ENCODE peak calls at places on chromosomes 4 and X, in ten cellular contexts. One of them, this sample, is unnamed.

GRCh38 chr4:178329226-178329872 is 887.1 kb upstream of the AGA start:
- DNase-seq in A549: no peak
- DNase-seq in memory B cell: no peak
- DNase-seq in ecto neural progenitor cell: no peak
- DNase-seq in body of pancreas: no peak
- DNase-seq in activated T-cell treated with anti-CD3 and anti-CD28 coated beads, Interleukin-2, amount 50 U/mL, for 24 hours: no peak
- DNase-seq in AML-193: no peak
- DNase-seq in stimulated activated CD4-positive, alpha-beta T cell treated with anti-CD3 and anti-CD28 coated beads, TNF-alpha, amount 100 ng/mL, for 4 hours: no peak
- DNase-seq in naive B cell: no peak
- DNase-seq in WTC11: no peak
- DNase-seq in this sample: no peak

GRCh38 chr4:56038763-56039162 is 90.0 kb downstream of the CEP135 start:
- DNase-seq in ecto neural progenitor cell: no peak
- DNase-seq in AML-193: no peak
- DNase-seq in body of pancreas: no peak
- DNase-seq in A549: no peak
- DNase-seq in WTC11: no peak
- DNase-seq in memory B cell: no peak
- DNase-seq in naive B cell: no peak
- DNase-seq in stimulated activated CD4-positive, alpha-beta T cell treated with anti-CD3 and anti-CD28 coated beads, TNF-alpha, amount 100 ng/mL, for 4 hours: no peak
- DNase-seq in activated T-cell treated with anti-CD3 and anti-CD28 coated beads, Interleukin-2, amount 50 U/mL, for 24 hours: no peak
- DNase-seq in this sample: no peak

GRCh38 chr4:116358633-116359222 is 726.6 kb downstream of the TRAM1L1 start:
- DNase-seq in WTC11: peak
- DNase-seq in memory B cell: no peak
- DNase-seq in activated T-cell treated with anti-CD3 and anti-CD28 coated beads, Interleukin-2, amount 50 U/mL, for 24 hours: peak
- DNase-seq in A549: peak
- DNase-seq in stimulated activated CD4-positive, alpha-beta T cell treated with anti-CD3 and anti-CD28 coated beads, TNF-alpha, amount 100 ng/mL, for 4 hours: no peak
- DNase-seq in ecto neural progenitor cell: peak
- DNase-seq in naive B cell: no peak
- DNase-seq in body of pancreas: peak
- DNase-seq in AML-193: peak
- DNase-seq in this sample: peak

GRCh38 chrX:1351981-1352714 is 15.6 kb downstream of the IL3RA start:
- DNase-seq in stimulated activated CD4-positive, alpha-beta T cell treated with anti-CD3 and anti-CD28 coated beads, TNF-alpha, amount 100 ng/mL, for 4 hours: no peak
- DNase-seq in naive B cell: no peak
- DNase-seq in A549: no peak
- DNase-seq in ecto neural progenitor cell: no peak
- DNase-seq in AML-193: no peak
- DNase-seq in activated T-cell treated with anti-CD3 and anti-CD28 coated beads, Interleukin-2, amount 50 U/mL, for 24 hours: no peak
- DNase-seq in WTC11: no peak
- DNase-seq in memory B cell: no peak
- DNase-seq in body of pancreas: no peak
- DNase-seq in this sample: no peak

GRCh38 chr4:10161146-10161545 is 44.5 kb upstream of the WDR1 start:
- DNase-seq in memory B cell: no peak
- DNase-seq in activated T-cell treated with anti-CD3 and anti-CD28 coated beads, Interleukin-2, amount 50 U/mL, for 24 hours: no peak
- DNase-seq in naive B cell: no peak
- DNase-seq in A549: no peak
- DNase-seq in ecto neural progenitor cell: no peak
- DNase-seq in stimulated activated CD4-positive, alpha-beta T cell treated with anti-CD3 and anti-CD28 coated beads, TNF-alpha, amount 100 ng/mL, for 4 hours: no peak
- DNase-seq in body of pancreas: no peak
- DNase-seq in AML-193: no peak
- DNase-seq in WTC11: no peak
- DNase-seq in this sample: no peak

GRCh38 chr4:110787781-110788180 is 164.9 kb upstream of the PITX2 start:
- DNase-seq in A549: no peak
- DNase-seq in activated T-cell treated with anti-CD3 and anti-CD28 coated beads, Interleukin-2, amount 50 U/mL, for 24 hours: no peak
- DNase-seq in stimulated activated CD4-positive, alpha-beta T cell treated with anti-CD3 and anti-CD28 coated beads, TNF-alpha, amount 100 ng/mL, for 4 hours: no peak
- DNase-seq in naive B cell: no peak
- DNase-seq in ecto neural progenitor cell: no peak
- DNase-seq in memory B cell: no peak
- DNase-seq in WTC11: no peak
- DNase-seq in AML-193: no peak
- DNase-seq in body of pancreas: no peak
- DNase-seq in this sample: no peak

GRCh38 chr4:49058306-49058705 is 72.2 kb downstream of the CWH43 start:
- DNase-seq in AML-193: no peak
- DNase-seq in body of pancreas: no peak
- DNase-seq in naive B cell: no peak
- DNase-seq in WTC11: no peak
- DNase-seq in activated T-cell treated with anti-CD3 and anti-CD28 coated beads, Interleukin-2, amount 50 U/mL, for 24 hours: no peak
- DNase-seq in A549: no peak
- DNase-seq in memory B cell: no peak
- DNase-seq in ecto neural progenitor cell: no peak
- DNase-seq in stimulated activated CD4-positive, alpha-beta T cell treated with anti-CD3 and anti-CD28 coated beads, TNF-alpha, amount 100 ng/mL, for 4 hours: no peak
- DNase-seq in this sample: no peak

GRCh38 chr4:21885241-21885640 is 63.3 kb downstream of the KCNIP4 start:
- DNase-seq in AML-193: no peak
- DNase-seq in activated T-cell treated with anti-CD3 and anti-CD28 coated beads, Interleukin-2, amount 50 U/mL, for 24 hours: no peak
- DNase-seq in naive B cell: no peak
- DNase-seq in body of pancreas: no peak
- DNase-seq in memory B cell: no peak
- DNase-seq in WTC11: no peak
- DNase-seq in ecto neural progenitor cell: no peak
- DNase-seq in stimulated activated CD4-positive, alpha-beta T cell treated with anti-CD3 and anti-CD28 coated beads, TNF-alpha, amount 100 ng/mL, for 4 hours: no peak
- DNase-seq in A549: no peak
- DNase-seq in this sample: no peak

GRCh38 chrX:74931214-74931613 is 6.0 kb upstream of the NEXMIF start:
- DNase-seq in naive B cell: no peak
- DNase-seq in body of pancreas: no peak
- DNase-seq in activated T-cell treated with anti-CD3 and anti-CD28 coated beads, Interleukin-2, amount 50 U/mL, for 24 hours: no peak
- DNase-seq in WTC11: no peak
- DNase-seq in AML-193: no peak
- DNase-seq in ecto neural progenitor cell: peak
- DNase-seq in memory B cell: no peak
- DNase-seq in A549: no peak
- DNase-seq in stimulated activated CD4-positive, alpha-beta T cell treated with anti-CD3 and anti-CD28 coated beads, TNF-alpha, amount 100 ng/mL, for 4 hours: no peak
- DNase-seq in this sample: no peak

GRCh38 chr4:40214038-40214437 is 17.2 kb downstream of the RHOH start:
- DNase-seq in memory B cell: no peak
- DNase-seq in AML-193: no peak
- DNase-seq in body of pancreas: no peak
- DNase-seq in A549: no peak
- DNase-seq in activated T-cell treated with anti-CD3 and anti-CD28 coated beads, Interleukin-2, amount 50 U/mL, for 24 hours: no peak
- DNase-seq in WTC11: no peak
- DNase-seq in naive B cell: no peak
- DNase-seq in stimulated activated CD4-positive, alpha-beta T cell treated with anti-CD3 and anti-CD28 coated beads, TNF-alpha, amount 100 ng/mL, for 4 hours: no peak
- DNase-seq in ecto neural progenitor cell: no peak
- DNase-seq in this sample: no peak

GRCh38 chr4:139018501-139018900 is 2.9 kb downstream of the NOCT start:
- DNase-seq in stimulated activated CD4-positive, alpha-beta T cell treated with anti-CD3 and anti-CD28 coated beads, TNF-alpha, amount 100 ng/mL, for 4 hours: no peak
- DNase-seq in naive B cell: no peak
- DNase-seq in memory B cell: no peak
- DNase-seq in body of pancreas: no peak
- DNase-seq in activated T-cell treated with anti-CD3 and anti-CD28 coated beads, Interleukin-2, amount 50 U/mL, for 24 hours: no peak
- DNase-seq in WTC11: no peak
- DNase-seq in ecto neural progenitor cell: no peak
- DNase-seq in A549: no peak
- DNase-seq in AML-193: no peak
- DNase-seq in this sample: no peak

GRCh38 chr4:122234686-122235085 is 82.6 kb downstream of the BLTP1 start:
- DNase-seq in AML-193: no peak
- DNase-seq in memory B cell: no peak
- DNase-seq in A549: no peak
- DNase-seq in WTC11: no peak
- DNase-seq in ecto neural progenitor cell: no peak
- DNase-seq in body of pancreas: no peak
- DNase-seq in stimulated activated CD4-positive, alpha-beta T cell treated with anti-CD3 and anti-CD28 coated beads, TNF-alpha, amount 100 ng/mL, for 4 hours: no peak
- DNase-seq in naive B cell: no peak
- DNase-seq in activated T-cell treated with anti-CD3 and anti-CD28 coated beads, Interleukin-2, amount 50 U/mL, for 24 hours: no peak
- DNase-seq in this sample: no peak

GRCh38 chrX:54540289-54540688 is 10.3 kb downstream of the GNL3L start:
- DNase-seq in activated T-cell treated with anti-CD3 and anti-CD28 coated beads, Interleukin-2, amount 50 U/mL, for 24 hours: no peak
- DNase-seq in stimulated activated CD4-positive, alpha-beta T cell treated with anti-CD3 and anti-CD28 coated beads, TNF-alpha, amount 100 ng/mL, for 4 hours: no peak
- DNase-seq in WTC11: no peak
- DNase-seq in memory B cell: no peak
- DNase-seq in A549: no peak
- DNase-seq in ecto neural progenitor cell: no peak
- DNase-seq in body of pancreas: no peak
- DNase-seq in naive B cell: no peak
- DNase-seq in AML-193: no peak
- DNase-seq in this sample: no peak

GRCh38 chr4:147948336-147948735 is 216.4 kb downstream of the ARHGAP10 start:
- DNase-seq in AML-193: no peak
- DNase-seq in WTC11: no peak
- DNase-seq in body of pancreas: no peak
- DNase-seq in memory B cell: no peak
- DNase-seq in activated T-cell treated with anti-CD3 and anti-CD28 coated beads, Interleukin-2, amount 50 U/mL, for 24 hours: no peak
- DNase-seq in ecto neural progenitor cell: no peak
- DNase-seq in A549: no peak
- DNase-seq in naive B cell: no peak
- DNase-seq in stimulated activated CD4-positive, alpha-beta T cell treated with anti-CD3 and anti-CD28 coated beads, TNF-alpha, amount 100 ng/mL, for 4 hours: no peak
- DNase-seq in this sample: no peak

GRCh38 chr4:113967687-113968086 is 11.8 kb downstream of the ARSJ start:
- DNase-seq in body of pancreas: no peak
- DNase-seq in WTC11: no peak
- DNase-seq in memory B cell: no peak
- DNase-seq in stimulated activated CD4-positive, alpha-beta T cell treated with anti-CD3 and anti-CD28 coated beads, TNF-alpha, amount 100 ng/mL, for 4 hours: no peak
- DNase-seq in AML-193: no peak
- DNase-seq in naive B cell: no peak
- DNase-seq in ecto neural progenitor cell: no peak
- DNase-seq in activated T-cell treated with anti-CD3 and anti-CD28 coated beads, Interleukin-2, amount 50 U/mL, for 24 hours: no peak
- DNase-seq in A549: no peak
- DNase-seq in this sample: no peak

GRCh38 chr4:122733805-122734155 is 1.3 kb downstream of the BBS12 start:
- DNase-seq in memory B cell: no peak
- DNase-seq in stimulated activated CD4-positive, alpha-beta T cell treated with anti-CD3 and anti-CD28 coated beads, TNF-alpha, amount 100 ng/mL, for 4 hours: no peak
- DNase-seq in ecto neural progenitor cell: no peak
- DNase-seq in WTC11: no peak
- DNase-seq in body of pancreas: no peak
- DNase-seq in AML-193: no peak
- DNase-seq in A549: no peak
- DNase-seq in activated T-cell treated with anti-CD3 and anti-CD28 coated beads, Interleukin-2, amount 50 U/mL, for 24 hours: no peak
- DNase-seq in naive B cell: no peak
- DNase-seq in this sample: peak

GRCh38 chrX:23304881-23305280 is 29.8 kb upstream of the PTCHD1 start:
- DNase-seq in memory B cell: no peak
- DNase-seq in ecto neural progenitor cell: no peak
- DNase-seq in body of pancreas: no peak
- DNase-seq in activated T-cell treated with anti-CD3 and anti-CD28 coated beads, Interleukin-2, amount 50 U/mL, for 24 hours: no peak
- DNase-seq in WTC11: no peak
- DNase-seq in AML-193: no peak
- DNase-seq in naive B cell: no peak
- DNase-seq in A549: no peak
- DNase-seq in stimulated activated CD4-positive, alpha-beta T cell treated with anti-CD3 and anti-CD28 coated beads, TNF-alpha, amount 100 ng/mL, for 4 hours: no peak
- DNase-seq in this sample: no peak

GRCh38 chr4:6331018-6331417 is 61.4 kb downstream of the WFS1 start:
- DNase-seq in body of pancreas: no peak
- DNase-seq in WTC11: peak
- DNase-seq in A549: peak
- DNase-seq in memory B cell: no peak
- DNase-seq in activated T-cell treated with anti-CD3 and anti-CD28 coated beads, Interleukin-2, amount 50 U/mL, for 24 hours: no peak
- DNase-seq in AML-193: peak
- DNase-seq in ecto neural progenitor cell: no peak
- DNase-seq in naive B cell: peak
- DNase-seq in stimulated activated CD4-positive, alpha-beta T cell treated with anti-CD3 and anti-CD28 coated beads, TNF-alpha, amount 100 ng/mL, for 4 hours: no peak
- DNase-seq in this sample: no peak

GRCh38 chrX:71298119-71298518 is 3.4 kb upstream of the ITGB1BP2 start:
- DNase-seq in naive B cell: no peak
- DNase-seq in AML-193: no peak
- DNase-seq in memory B cell: no peak
- DNase-seq in ecto neural progenitor cell: no peak
- DNase-seq in stimulated activated CD4-positive, alpha-beta T cell treated with anti-CD3 and anti-CD28 coated beads, TNF-alpha, amount 100 ng/mL, for 4 hours: no peak
- DNase-seq in activated T-cell treated with anti-CD3 and anti-CD28 coated beads, Interleukin-2, amount 50 U/mL, for 24 hours: no peak
- DNase-seq in WTC11: no peak
- DNase-seq in body of pancreas: no peak
- DNase-seq in A549: no peak
- DNase-seq in this sample: no peak

GRCh38 chr4:122104184-122104583 is 47.9 kb upstream of the BLTP1 start:
- DNase-seq in AML-193: no peak
- DNase-seq in activated T-cell treated with anti-CD3 and anti-CD28 coated beads, Interleukin-2, amount 50 U/mL, for 24 hours: no peak
- DNase-seq in WTC11: no peak
- DNase-seq in memory B cell: no peak
- DNase-seq in A549: no peak
- DNase-seq in naive B cell: no peak
- DNase-seq in stimulated activated CD4-positive, alpha-beta T cell treated with anti-CD3 and anti-CD28 coated beads, TNF-alpha, amount 100 ng/mL, for 4 hours: no peak
- DNase-seq in ecto neural progenitor cell: no peak
- DNase-seq in body of pancreas: no peak
- DNase-seq in this sample: no peak

GRCh38 chr4:1767770-1768366 is 25.2 kb upstream of the FGFR3 start:
- DNase-seq in ecto neural progenitor cell: peak
- DNase-seq in AML-193: no peak
- DNase-seq in naive B cell: no peak
- DNase-seq in WTC11: peak
- DNase-seq in memory B cell: no peak
- DNase-seq in body of pancreas: peak
- DNase-seq in stimulated activated CD4-positive, alpha-beta T cell treated with anti-CD3 and anti-CD28 coated beads, TNF-alpha, amount 100 ng/mL, for 4 hours: no peak
- DNase-seq in activated T-cell treated with anti-CD3 and anti-CD28 coated beads, Interleukin-2, amount 50 U/mL, for 24 hours: peak
- DNase-seq in A549: peak
- DNase-seq in this sample: no peak

GRCh38 chrX:132219343-132219768 is at the start of gene RAP2C:
- DNase-seq in AML-193: peak
- DNase-seq in memory B cell: peak
- DNase-seq in ecto neural progenitor cell: peak
- DNase-seq in activated T-cell treated with anti-CD3 and anti-CD28 coated beads, Interleukin-2, amount 50 U/mL, for 24 hours: peak
- DNase-seq in stimulated activated CD4-positive, alpha-beta T cell treated with anti-CD3 and anti-CD28 coated beads, TNF-alpha, amount 100 ng/mL, for 4 hours: peak
- DNase-seq in naive B cell: peak
- DNase-seq in WTC11: peak
- DNase-seq in body of pancreas: peak
- DNase-seq in A549: peak
- DNase-seq in this sample: no peak

GRCh38 chr4:41269682-41270081 is 13.0 kb downstream of the UCHL1 start:
- DNase-seq in AML-193: no peak
- DNase-seq in body of pancreas: no peak
- DNase-seq in ecto neural progenitor cell: no peak
- DNase-seq in activated T-cell treated with anti-CD3 and anti-CD28 coated beads, Interleukin-2, amount 50 U/mL, for 24 hours: no peak
- DNase-seq in WTC11: no peak
- DNase-seq in naive B cell: no peak
- DNase-seq in A549: no peak
- DNase-seq in memory B cell: no peak
- DNase-seq in stimulated activated CD4-positive, alpha-beta T cell treated with anti-CD3 and anti-CD28 coated beads, TNF-alpha, amount 100 ng/mL, for 4 hours: no peak
- DNase-seq in this sample: no peak

GRCh38 chrX:129686422-129686948 is 31.7 kb upstream of the APLN start:
- DNase-seq in body of pancreas: no peak
- DNase-seq in AML-193: no peak
- DNase-seq in naive B cell: no peak
- DNase-seq in memory B cell: no peak
- DNase-seq in stimulated activated CD4-positive, alpha-beta T cell treated with anti-CD3 and anti-CD28 coated beads, TNF-alpha, amount 100 ng/mL, for 4 hours: no peak
- DNase-seq in ecto neural progenitor cell: no peak
- DNase-seq in activated T-cell treated with anti-CD3 and anti-CD28 coated beads, Interleukin-2, amount 50 U/mL, for 24 hours: no peak
- DNase-seq in A549: no peak
- DNase-seq in WTC11: no peak
- DNase-seq in this sample: no peak

GRCh38 chrX:77740376-77740905 is 45.6 kb downstream of the ATRX start:
- DNase-seq in WTC11: no peak
- DNase-seq in stimulated activated CD4-positive, alpha-beta T cell treated with anti-CD3 and anti-CD28 coated beads, TNF-alpha, amount 100 ng/mL, for 4 hours: no peak
- DNase-seq in body of pancreas: no peak
- DNase-seq in activated T-cell treated with anti-CD3 and anti-CD28 coated beads, Interleukin-2, amount 50 U/mL, for 24 hours: no peak
- DNase-seq in A549: no peak
- DNase-seq in naive B cell: no peak
- DNase-seq in ecto neural progenitor cell: no peak
- DNase-seq in AML-193: no peak
- DNase-seq in memory B cell: no peak
- DNase-seq in this sample: no peak

GRCh38 chrX:39242187-39242586 is 440.9 kb downstream of the MID1IP1 start:
- DNase-seq in A549: peak
- DNase-seq in stimulated activated CD4-positive, alpha-beta T cell treated with anti-CD3 and anti-CD28 coated beads, TNF-alpha, amount 100 ng/mL, for 4 hours: no peak
- DNase-seq in naive B cell: peak
- DNase-seq in body of pancreas: peak
- DNase-seq in WTC11: peak
- DNase-seq in ecto neural progenitor cell: no peak
- DNase-seq in activated T-cell treated with anti-CD3 and anti-CD28 coated beads, Interleukin-2, amount 50 U/mL, for 24 hours: no peak
- DNase-seq in AML-193: peak
- DNase-seq in memory B cell: peak
- DNase-seq in this sample: no peak

GRCh38 chrX:136863826-136864225 is 16.7 kb downstream of the RBMX start:
- DNase-seq in naive B cell: no peak
- DNase-seq in A549: no peak
- DNase-seq in activated T-cell treated with anti-CD3 and anti-CD28 coated beads, Interleukin-2, amount 50 U/mL, for 24 hours: no peak
- DNase-seq in ecto neural progenitor cell: no peak
- DNase-seq in stimulated activated CD4-positive, alpha-beta T cell treated with anti-CD3 and anti-CD28 coated beads, TNF-alpha, amount 100 ng/mL, for 4 hours: no peak
- DNase-seq in body of pancreas: no peak
- DNase-seq in memory B cell: no peak
- DNase-seq in WTC11: no peak
- DNase-seq in AML-193: no peak
- DNase-seq in this sample: no peak

GRCh38 chr4:20253799-20254409 is 2.2 kb downstream of the SLIT2 start:
- DNase-seq in A549: no peak
- DNase-seq in WTC11: peak
- DNase-seq in memory B cell: no peak
- DNase-seq in body of pancreas: peak
- DNase-seq in naive B cell: no peak
- DNase-seq in stimulated activated CD4-positive, alpha-beta T cell treated with anti-CD3 and anti-CD28 coated beads, TNF-alpha, amount 100 ng/mL, for 4 hours: no peak
- DNase-seq in ecto neural progenitor cell: peak
- DNase-seq in activated T-cell treated with anti-CD3 and anti-CD28 coated beads, Interleukin-2, amount 50 U/mL, for 24 hours: no peak
- DNase-seq in AML-193: no peak
- DNase-seq in this sample: no peak